ENCODE peak calls at places on chromosomes 11 and 22, in nine cellular contexts. One of them, this sample, is unnamed.

GRCh38 chr11:67546852-67547251 is 23.6 kb upstream of the CABP2 start:
- DNase-seq in small intestine: peak; percentile 33
- DNase-seq in RWPE2: no peak
- DNase-seq in prostate gland: no peak
- DNase-seq in IMR-90: no peak
- DNase-seq in naive thymus-derived CD4-positive, alpha-beta T cell: no peak
- DNase-seq in hepatocyte: no peak
- DNase-seq in mesendoderm: no peak
- DNase-seq in body of pancreas: peak; percentile 47
- DNase-seq in this sample: no peak

GRCh38 chr22:46894081-46894671 is 131.7 kb downstream of the TBC1D22A start:
- DNase-seq in hepatocyte: no peak
- DNase-seq in mesendoderm: no peak
- DNase-seq in IMR-90: peak; percentile 45
- DNase-seq in RWPE2: no peak
- DNase-seq in body of pancreas: no peak
- DNase-seq in naive thymus-derived CD4-positive, alpha-beta T cell: no peak
- DNase-seq in prostate gland: no peak
- DNase-seq in small intestine: no peak
- DNase-seq in this sample: no peak

GRCh38 chr11:69119170-69119569 is 36.6 kb upstream of the SMIM38 start:
- DNase-seq in body of pancreas: no peak
- DNase-seq in IMR-90: no peak
- DNase-seq in naive thymus-derived CD4-positive, alpha-beta T cell: no peak
- DNase-seq in RWPE2: no peak
- DNase-seq in small intestine: no peak
- DNase-seq in hepatocyte: no peak
- DNase-seq in prostate gland: no peak
- DNase-seq in mesendoderm: peak; percentile 21
- DNase-seq in this sample: no peak

GRCh38 chr11:77211040-77211451 is 83.0 kb downstream of the MYO7A start:
- DNase-seq in naive thymus-derived CD4-positive, alpha-beta T cell: no peak
- DNase-seq in IMR-90: no peak
- DNase-seq in RWPE2: no peak
- DNase-seq in mesendoderm: no peak
- DNase-seq in hepatocyte: no peak
- DNase-seq in small intestine: no peak
- DNase-seq in prostate gland: no peak
- DNase-seq in body of pancreas: peak; percentile 10
- DNase-seq in this sample: no peak

GRCh38 chr22:39449708-39450107 is 7.1 kb upstream of the MGAT3 start:
- DNase-seq in body of pancreas: no peak
- DNase-seq in prostate gland: no peak
- DNase-seq in hepatocyte: no peak
- DNase-seq in IMR-90: no peak
- DNase-seq in small intestine: no peak
- DNase-seq in mesendoderm: no peak
- DNase-seq in RWPE2: no peak
- DNase-seq in naive thymus-derived CD4-positive, alpha-beta T cell: no peak
- DNase-seq in this sample: no peak

GRCh38 chr22:39292561-39293074 is 26.8 kb downstream of the RPL3 start:
- DNase-seq in naive thymus-derived CD4-positive, alpha-beta T cell: no peak
- DNase-seq in hepatocyte: peak; percentile 82
- DNase-seq in mesendoderm: peak; percentile 80
- DNase-seq in body of pancreas: peak; percentile 98
- DNase-seq in small intestine: peak; percentile 66
- DNase-seq in prostate gland: peak; percentile 88
- DNase-seq in RWPE2: peak; percentile 95
- DNase-seq in IMR-90: peak; percentile 92
- DNase-seq in this sample: peak; percentile 82

GRCh38 chr11:134566311-134566710 is 154.3 kb upstream of the B3GAT1 start:
- DNase-seq in IMR-90: no peak
- DNase-seq in naive thymus-derived CD4-positive, alpha-beta T cell: no peak
- DNase-seq in RWPE2: no peak
- DNase-seq in small intestine: no peak
- DNase-seq in prostate gland: no peak
- DNase-seq in body of pancreas: no peak
- DNase-seq in mesendoderm: no peak
- DNase-seq in hepatocyte: no peak
- DNase-seq in this sample: no peak

GRCh38 chr22:46354993-46355305 is 19.4 kb downstream of the TRMU start:
- DNase-seq in mesendoderm: no peak
- DNase-seq in body of pancreas: no peak
- DNase-seq in small intestine: no peak
- DNase-seq in naive thymus-derived CD4-positive, alpha-beta T cell: no peak
- DNase-seq in RWPE2: no peak
- DNase-seq in IMR-90: no peak
- DNase-seq in hepatocyte: no peak
- DNase-seq in prostate gland: no peak
- DNase-seq in this sample: no peak

GRCh38 chr22:23501244-23501643 is 78.8 kb downstream of the IGLL1 start:
- DNase-seq in RWPE2: no peak
- DNase-seq in small intestine: no peak
- DNase-seq in naive thymus-derived CD4-positive, alpha-beta T cell: no peak
- DNase-seq in prostate gland: no peak
- DNase-seq in mesendoderm: no peak
- DNase-seq in body of pancreas: no peak
- DNase-seq in hepatocyte: peak; percentile 1
- DNase-seq in IMR-90: no peak
- DNase-seq in this sample: no peak

GRCh38 chr11:96272542-96273306 is 70.3 kb downstream of the MAML2 start:
- DNase-seq in IMR-90: peak; percentile 51
- DNase-seq in prostate gland: peak; percentile 49
- DNase-seq in RWPE2: no peak
- DNase-seq in small intestine: no peak
- DNase-seq in hepatocyte: peak; percentile 25
- DNase-seq in naive thymus-derived CD4-positive, alpha-beta T cell: no peak
- DNase-seq in body of pancreas: peak; percentile 44
- DNase-seq in mesendoderm: peak; percentile 68
- DNase-seq in this sample: no peak

DNA sequence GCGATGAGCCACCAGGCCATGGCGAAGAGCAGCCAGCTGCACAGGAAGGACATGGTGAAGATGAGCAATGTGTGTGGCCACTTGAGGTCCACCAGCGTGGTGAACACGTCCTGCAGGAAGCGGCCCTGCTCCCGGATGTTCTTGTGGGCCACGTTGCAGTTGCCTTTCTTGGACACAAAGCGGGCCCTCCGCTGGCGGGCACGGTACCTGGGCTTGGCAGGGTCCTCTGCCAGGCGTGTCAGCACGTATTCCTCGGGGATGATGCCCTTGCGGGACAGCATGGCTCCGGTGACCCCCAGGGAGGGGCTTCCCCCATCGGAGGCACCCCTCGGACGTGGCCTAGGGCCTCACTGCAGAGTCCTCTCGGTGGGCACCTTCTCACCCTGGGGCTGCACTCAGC is 648 bp downstream of the KCNJ11 start:
- DNase-seq in IMR-90: no peak
- DNase-seq in small intestine: no peak
- DNase-seq in RWPE2: no peak
- DNase-seq in naive thymus-derived CD4-positive, alpha-beta T cell: no peak
- DNase-seq in prostate gland: no peak
- DNase-seq in mesendoderm: no peak
- DNase-seq in hepatocyte: no peak
- DNase-seq in body of pancreas: no peak
- DNase-seq in this sample: no peak
- H3K27ac ChIP-seq in IMR-90: no peak overlapping the region
- H3K27ac ChIP-seq in small intestine: no peak overlapping the region
- H3K27ac ChIP-seq in RWPE2: no peak overlapping the region
- H3K27ac ChIP-seq in naive thymus-derived CD4-positive, alpha-beta T cell: no peak overlapping the region
- H3K27ac ChIP-seq in prostate gland: no peak overlapping the region
- H3K27ac ChIP-seq in mesendoderm: no peak overlapping the region
- H3K27ac ChIP-seq in hepatocyte: no peak overlapping the region
- H3K27ac ChIP-seq in body of pancreas: no peak overlapping the region
- H3K27ac ChIP-seq in this sample: no peak overlapping the region

DNA sequence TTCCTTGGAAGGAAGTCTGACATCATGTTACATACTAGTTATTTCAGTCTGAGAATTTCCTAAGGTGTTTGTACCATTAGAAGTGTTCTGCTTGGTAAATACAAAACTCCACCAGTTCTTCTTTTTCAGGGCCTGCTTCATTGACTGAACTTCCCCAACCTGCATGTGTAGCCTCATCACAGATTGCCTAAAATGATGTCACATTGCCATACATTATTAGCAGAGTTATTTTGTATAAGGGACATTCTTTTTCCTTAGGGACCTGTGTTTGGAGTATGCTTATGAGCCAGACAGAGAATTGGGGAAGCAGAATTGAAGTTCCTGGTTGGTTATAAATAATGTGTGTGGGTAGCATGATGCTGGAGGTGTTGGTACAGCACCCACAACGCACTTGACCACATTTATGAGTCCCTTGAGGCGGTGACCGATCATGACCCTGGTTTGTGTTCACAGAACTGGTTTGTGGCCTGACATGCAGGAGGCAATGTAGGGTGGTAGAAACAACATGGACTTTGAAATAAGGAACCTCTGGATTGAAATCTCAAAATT is 16.4 kb upstream of the MMP7 start:
- DNase-seq in naive thymus-derived CD4-positive, alpha-beta T cell: no peak
- DNase-seq in small intestine: no peak
- DNase-seq in prostate gland: no peak
- DNase-seq in IMR-90: no peak
- DNase-seq in RWPE2: no peak
- DNase-seq in mesendoderm: no peak
- DNase-seq in body of pancreas: no peak
- DNase-seq in hepatocyte: no peak
- DNase-seq in this sample: no peak
- H3K4me3 ChIP-seq in naive thymus-derived CD4-positive, alpha-beta T cell: no peak overlapping the region
- H3K4me3 ChIP-seq in small intestine: no peak overlapping the region
- H3K4me3 ChIP-seq in prostate gland: no peak overlapping the region
- H3K4me3 ChIP-seq in IMR-90: no peak overlapping the region
- H3K4me3 ChIP-seq in RWPE2: no peak overlapping the region
- H3K4me3 ChIP-seq in mesendoderm: no peak overlapping the region
- H3K4me3 ChIP-seq in body of pancreas: no peak overlapping the region
- H3K4me3 ChIP-seq in hepatocyte: no peak overlapping the region
- H3K4me3 ChIP-seq in this sample: no peak overlapping the region

GRCh38 chr11:968822-969221 is 43.2 kb downstream of the AP2A2 start:
- DNase-seq in hepatocyte: no peak
- DNase-seq in small intestine: no peak
- DNase-seq in prostate gland: no peak
- DNase-seq in naive thymus-derived CD4-positive, alpha-beta T cell: no peak
- DNase-seq in body of pancreas: no peak
- DNase-seq in RWPE2: no peak
- DNase-seq in IMR-90: no peak
- DNase-seq in mesendoderm: no peak
- DNase-seq in this sample: no peak
- H3K4me1 ChIP-seq in hepatocyte: no peaks in the 10 kb centered on the region
- H3K4me1 ChIP-seq in small intestine: no peaks in the 10 kb centered on the region
- H3K4me1 ChIP-seq in prostate gland: no peaks in the 10 kb centered on the region
- H3K4me1 ChIP-seq in naive thymus-derived CD4-positive, alpha-beta T cell: peaks cover 14% of the 10 kb centered on the region
- H3K4me1 ChIP-seq in body of pancreas: peaks cover 12% of the 10 kb centered on the region
- H3K4me1 ChIP-seq in RWPE2: no peaks in the 10 kb centered on the region
- H3K4me1 ChIP-seq in IMR-90: peaks cover 5% of the 10 kb centered on the region
- H3K4me1 ChIP-seq in mesendoderm: no peaks in the 10 kb centered on the region
- H3K4me1 ChIP-seq in this sample: no peaks in the 10 kb centered on the region

DNA sequence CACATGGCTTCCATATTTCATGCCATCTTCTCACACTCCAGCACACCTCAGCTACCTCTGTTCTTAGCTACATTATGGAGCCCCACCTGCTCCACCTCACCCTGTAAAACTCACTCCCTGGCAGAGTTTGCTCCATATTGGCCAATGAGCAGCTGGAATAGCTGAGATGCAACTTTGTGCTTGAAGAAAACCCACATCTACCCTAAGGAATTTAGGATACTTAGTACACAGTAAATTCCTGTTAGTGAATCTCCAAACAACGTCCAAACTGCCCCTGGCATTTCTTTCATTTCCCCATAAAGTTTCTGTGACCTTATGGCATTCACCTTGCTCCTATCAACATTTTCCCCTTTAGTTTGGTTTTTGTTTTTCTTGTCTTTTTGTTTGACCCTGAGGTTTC is 2.2 kb upstream of the VWCE start:
- DNase-seq in small intestine: no peak
- DNase-seq in mesendoderm: no peak
- DNase-seq in IMR-90: peak; percentile 18
- DNase-seq in hepatocyte: no peak
- DNase-seq in RWPE2: no peak
- DNase-seq in body of pancreas: no peak
- DNase-seq in naive thymus-derived CD4-positive, alpha-beta T cell: no peak
- DNase-seq in prostate gland: peak; percentile 21
- DNase-seq in this sample: no peak
- H3K27ac ChIP-seq in small intestine: no peak overlapping the region
- H3K27ac ChIP-seq in mesendoderm: no peak overlapping the region
- H3K27ac ChIP-seq in IMR-90: peak overlapping the region; percentile 49
- H3K27ac ChIP-seq in hepatocyte: peak overlapping the region; percentile 75
- H3K27ac ChIP-seq in RWPE2: peak overlapping the region; percentile 50
- H3K27ac ChIP-seq in body of pancreas: no peak overlapping the region
- H3K27ac ChIP-seq in naive thymus-derived CD4-positive, alpha-beta T cell: no peak overlapping the region
- H3K27ac ChIP-seq in prostate gland: no peak overlapping the region
- H3K27ac ChIP-seq in this sample: no peak overlapping the region

DNA sequence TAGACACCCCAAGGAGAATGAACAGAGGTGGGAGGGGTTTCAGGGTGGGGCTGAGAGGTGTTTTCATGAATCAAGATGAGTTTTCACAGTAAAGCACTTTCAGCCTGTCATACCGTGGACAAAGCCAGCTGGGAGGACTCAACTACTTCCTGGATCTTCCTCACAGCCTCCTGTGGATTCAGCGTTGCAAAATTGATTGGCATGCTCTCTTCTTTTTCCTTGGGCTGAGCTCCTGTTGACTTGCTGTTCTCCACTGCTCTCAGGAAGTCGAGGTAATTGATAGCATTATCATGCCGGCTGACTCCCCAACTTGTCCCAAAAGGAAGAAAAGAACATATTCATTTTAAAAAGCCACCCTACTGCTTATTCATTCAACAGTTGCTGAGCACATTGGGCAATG is 168.5 kb downstream of the MPPED1 start:
- DNase-seq in IMR-90: no peak
- DNase-seq in RWPE2: no peak
- DNase-seq in body of pancreas: no peak
- DNase-seq in prostate gland: no peak
- DNase-seq in naive thymus-derived CD4-positive, alpha-beta T cell: no peak
- DNase-seq in small intestine: no peak
- DNase-seq in hepatocyte: no peak
- DNase-seq in mesendoderm: no peak
- DNase-seq in this sample: no peak
- H3K4me3 ChIP-seq in IMR-90: no peak overlapping the region
- H3K4me3 ChIP-seq in RWPE2: no peak overlapping the region
- H3K4me3 ChIP-seq in body of pancreas: no peak overlapping the region
- H3K4me3 ChIP-seq in prostate gland: no peak overlapping the region
- H3K4me3 ChIP-seq in naive thymus-derived CD4-positive, alpha-beta T cell: no peak overlapping the region
- H3K4me3 ChIP-seq in small intestine: no peak overlapping the region
- H3K4me3 ChIP-seq in hepatocyte: no peak overlapping the region
- H3K4me3 ChIP-seq in mesendoderm: no peak overlapping the region
- H3K4me3 ChIP-seq in this sample: no peak overlapping the region